ENCODE peak calls at places on chromosomes 12 and 14, in four cellular contexts. H is A549, V is GM12878, S is H1. R is an unnamed sample.

GRCh38 chr14:47389520-47389919 is 285.9 kb downstream of the MDGA2 start:
- DNase-seq in H (no peak), V (no peak), S (peak), R (no peak)

GRCh38 chr14:58296731-58297130 is 1.6 kb upstream of the ARID4A start:
- DNase-seq in H (no peak), V (no peak), S (no peak), R (no peak)

GRCh38 chr12:58465418-58465817 is 454.9 kb downstream of the LRIG3 start:
- DNase-seq in H (no peak), V (no peak), S (no peak), R (no peak)

GRCh38 chr14:99573000-99573330 is 31.0 kb downstream of the CCDC85C start:
- DNase-seq in H (no peak), V (no peak), S (no peak), R (no peak)

GRCh38 chr14:94992046-94992445 is 165.3 kb downstream of the DICER1 start:
- DNase-seq in H (no peak), V (no peak), S (no peak), R (no peak)

GRCh38 chr12:53750812-53751335 is 905 bp downstream of the CISTR start:
- DNase-seq in H (no peak), V (no peak), S (no peak), R (peak)

GRCh38 chr12:18135509-18135908 is 45.5 kb upstream of the RERGL start:
- DNase-seq in H (no peak), V (no peak), S (no peak), R (no peak)

GRCh38 chr12:57152408-57153038 is 5.1 kb upstream of the LRP1-AS start:
- DNase-seq in H (no peak), V (no peak), S (no peak), R (no peak)

GRCh38 chr12:7090222-7090998 is 1.8 kb downstream of the C1R start:
- DNase-seq in H (no peak), V (no peak), S (no peak), R (no peak)

GRCh38 chr12:58540480-58541299 is 379.6 kb downstream of the LRIG3 start:
- DNase-seq in H (peak), V (peak), S (peak), R (peak)

GRCh38 chr12:57127101-57127709 is 1.1 kb upstream of the LRP1 start:
- DNase-seq in H (peak), V (no peak), S (no peak), R (peak)

DNA sequence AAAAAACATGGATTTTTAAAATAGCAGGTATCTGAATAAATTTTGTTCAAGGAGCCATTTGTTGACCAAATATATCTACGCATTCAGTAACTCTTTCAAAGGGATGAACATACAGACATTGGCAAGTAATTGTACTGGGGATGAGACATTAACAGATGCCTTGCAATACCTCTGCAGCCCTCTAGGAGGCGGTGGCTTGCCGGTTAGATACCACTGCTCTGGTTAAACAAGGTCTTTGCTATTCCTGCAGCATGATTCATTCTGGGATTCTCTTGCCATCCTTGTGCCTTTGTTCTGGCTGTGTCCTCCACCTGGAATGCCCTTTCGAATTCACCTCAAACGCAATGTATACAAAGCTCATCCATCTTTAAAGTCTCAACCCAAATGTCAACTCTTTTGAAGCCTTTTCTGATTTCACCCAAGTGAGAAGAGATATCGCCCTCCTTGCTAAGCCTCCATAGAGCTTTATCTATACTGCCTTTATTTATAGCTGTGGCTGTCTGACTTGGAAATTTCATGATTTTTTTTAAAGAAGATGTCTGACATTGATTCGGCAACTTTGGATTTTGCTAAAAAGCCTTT is 131.0 kb upstream of the SRRM4 start:
- DNase-seq in H (peak), V (no peak), S (peak), R (peak)
- TF ChIP-seq CHD2 in H (no peak), V (no peak), S (no peak), R (no peak)

GRCh38 chr12:110224379-110225304 is 56.4 kb upstream of the ATP2A2 start:
- DNase-seq in H (peak), V (no peak), S (no peak), R (peak)
- TF ChIP-seq CTCF in H (peak), V (peak), S (no peak), R (peak)

DNA sequence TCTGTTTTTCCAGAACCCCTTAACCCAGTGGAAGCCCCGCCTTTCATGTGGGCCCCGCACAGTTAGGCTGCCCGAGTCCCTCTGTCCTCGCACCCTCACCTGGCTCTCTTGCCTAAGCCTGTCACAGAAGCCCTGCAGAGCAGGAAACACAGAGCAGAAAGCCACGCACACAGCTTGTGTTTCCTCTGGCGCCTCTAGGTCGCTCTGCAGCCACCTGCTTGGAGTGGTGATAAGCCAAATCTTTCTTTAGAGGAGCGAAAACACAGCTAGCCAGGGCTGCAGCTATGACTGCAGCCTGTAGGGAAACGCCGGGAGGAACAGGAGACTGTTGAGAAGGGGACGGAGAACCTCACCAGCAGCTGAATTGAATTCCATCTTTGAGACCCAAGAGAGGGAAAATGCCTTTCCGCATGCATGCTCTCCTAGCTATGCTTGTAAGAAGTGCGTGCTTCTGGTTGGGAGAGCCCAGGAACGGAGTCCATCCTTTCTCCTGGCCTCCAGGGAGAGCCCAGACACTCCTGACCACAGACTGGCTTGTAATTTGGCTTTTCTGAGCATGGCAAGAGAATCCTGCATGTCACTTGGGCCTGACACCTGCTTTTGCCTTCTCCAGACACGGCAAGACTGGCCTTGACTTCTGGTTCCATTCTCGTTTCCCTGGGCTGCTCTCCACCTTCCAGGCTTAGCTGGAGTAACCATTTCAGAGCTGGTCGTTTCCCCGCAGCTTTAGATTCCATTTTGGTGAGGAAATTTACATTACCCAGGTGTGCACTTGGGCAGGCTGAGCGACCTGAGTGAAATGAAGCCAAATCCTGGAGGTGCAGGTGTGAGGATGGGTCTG is 301.6 kb downstream of the CACNA1C start:
- DNase-seq in H (no peak), V (no peak), S (no peak), R (no peak)
- TF ChIP-seq CHD2 in H (no peak), V (no peak), S (no peak), R (no peak)

GRCh38 chr12:40168868-40169267 is 55.9 kb upstream of the LRRK2 start:
- DNase-seq in H (no peak), V (peak), S (no peak), R (no peak)
- TF ChIP-seq CTCF in H (no peak), V (no peak), S (no peak), R (no peak)

DNA sequence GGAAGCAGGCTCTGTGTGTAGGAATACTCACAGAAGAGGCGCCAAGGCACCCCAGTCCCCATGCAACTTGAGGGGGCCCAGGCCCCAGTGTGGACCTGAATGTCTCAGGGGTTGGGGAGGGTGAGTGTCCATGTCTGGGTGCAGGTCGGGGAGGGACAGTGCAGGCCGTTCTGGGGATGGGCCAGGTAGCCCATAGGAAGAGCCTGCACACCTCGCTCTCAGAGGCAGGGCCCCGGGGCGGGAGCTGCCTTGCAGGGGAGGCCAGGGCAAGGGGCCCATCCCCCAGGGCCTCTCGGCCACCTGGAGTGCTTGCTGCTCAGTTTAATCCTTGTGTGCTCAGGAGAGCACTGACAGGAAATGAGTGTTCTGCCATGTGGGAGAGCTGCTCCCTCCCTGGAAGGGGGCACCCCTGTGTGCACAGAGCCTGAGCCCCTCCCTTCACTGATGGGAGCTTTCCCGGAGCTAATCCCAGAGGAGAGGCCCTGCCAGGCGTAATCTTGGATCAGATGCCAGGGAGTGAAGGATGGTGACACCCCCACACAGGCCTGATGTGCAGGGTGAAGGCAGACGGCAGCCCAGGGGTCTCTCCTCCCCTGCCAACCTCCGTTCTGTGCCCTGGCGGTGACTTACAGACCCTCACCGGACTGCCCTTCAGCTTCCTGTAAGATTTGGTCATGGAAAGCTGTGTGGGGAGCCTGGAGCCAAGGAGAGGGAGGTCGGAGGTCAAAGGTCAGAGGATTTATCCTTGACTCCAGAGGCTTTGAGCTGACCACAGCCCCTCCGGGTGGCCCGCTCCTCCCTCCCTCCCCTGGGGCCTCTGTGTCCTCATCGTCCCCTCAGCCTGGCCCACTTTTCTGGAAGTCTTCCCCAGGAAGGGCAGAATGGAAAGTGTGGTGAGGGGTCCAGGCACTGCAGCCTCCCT is 24.4 kb upstream of the FBRSL1 start:
- DNase-seq in H (no peak), V (no peak), S (no peak), R (no peak)
- TF ChIP-seq CHD2 in H (no peak), V (no peak), S (no peak), R (no peak)

DNA sequence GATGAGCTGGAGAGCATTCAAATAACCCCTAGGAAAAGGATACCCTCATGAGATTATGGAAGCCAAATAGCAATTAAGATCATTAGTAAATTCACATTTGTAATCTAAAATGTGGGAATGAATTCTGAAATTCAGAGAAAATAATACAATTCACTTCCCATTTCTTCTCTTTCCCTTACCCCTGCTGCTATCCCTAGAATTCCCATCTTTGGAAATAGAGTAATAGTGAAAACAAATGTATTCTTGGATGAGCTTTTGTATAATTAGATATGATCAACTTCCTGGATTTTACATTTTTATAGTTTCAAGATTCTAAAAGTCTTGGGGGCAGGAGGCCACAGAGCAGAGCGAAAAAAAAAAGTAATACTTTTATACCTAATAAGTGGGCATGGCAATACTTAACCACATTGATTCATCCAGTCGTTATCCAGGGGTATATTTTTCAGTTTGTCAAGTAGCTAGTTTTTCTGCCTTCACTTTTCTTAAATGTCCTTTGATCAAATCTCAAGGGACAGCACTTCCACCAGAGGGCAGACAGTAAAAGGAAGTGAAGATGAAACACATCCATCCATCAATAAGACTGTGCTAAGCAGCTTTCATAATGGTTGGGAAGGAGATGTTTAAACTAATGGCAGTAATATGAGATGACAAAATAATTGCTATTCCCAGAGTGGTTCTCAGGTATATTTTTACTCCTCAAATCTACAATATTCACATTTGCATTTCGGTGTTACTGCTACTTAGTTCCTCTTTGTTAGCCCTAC is 401.3 kb downstream of the DIO2 start:
- DNase-seq in H (peak), V (no peak), S (no peak), R (no peak)
- TF ChIP-seq CTCF in H (peak), V (no peak), S (peak), R (peak)

DNA sequence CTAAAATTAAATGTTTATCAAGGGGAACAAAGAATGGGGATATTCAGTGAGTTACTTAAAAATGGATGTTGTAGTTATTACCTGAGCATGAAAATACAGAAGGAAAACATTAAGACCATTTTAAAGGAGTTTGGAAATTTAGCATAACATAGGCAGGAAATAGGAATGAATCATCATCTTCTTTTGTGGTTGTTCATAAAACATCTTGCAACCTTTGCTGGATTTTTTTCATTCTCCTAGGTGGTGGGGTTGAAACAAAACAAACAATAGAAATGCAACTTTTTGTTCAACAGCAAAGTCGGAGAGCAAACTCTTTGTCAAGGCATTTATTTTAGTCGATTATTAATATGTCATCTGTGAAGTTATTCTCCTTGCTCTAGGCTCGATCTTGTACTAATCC is 275.1 kb downstream of the IPO8 start:
- DNase-seq in H (no peak), V (no peak), S (no peak), R (no peak)
- TF ChIP-seq CHD2 in H (no peak), V (no peak), S (no peak), R (no peak)

DNA sequence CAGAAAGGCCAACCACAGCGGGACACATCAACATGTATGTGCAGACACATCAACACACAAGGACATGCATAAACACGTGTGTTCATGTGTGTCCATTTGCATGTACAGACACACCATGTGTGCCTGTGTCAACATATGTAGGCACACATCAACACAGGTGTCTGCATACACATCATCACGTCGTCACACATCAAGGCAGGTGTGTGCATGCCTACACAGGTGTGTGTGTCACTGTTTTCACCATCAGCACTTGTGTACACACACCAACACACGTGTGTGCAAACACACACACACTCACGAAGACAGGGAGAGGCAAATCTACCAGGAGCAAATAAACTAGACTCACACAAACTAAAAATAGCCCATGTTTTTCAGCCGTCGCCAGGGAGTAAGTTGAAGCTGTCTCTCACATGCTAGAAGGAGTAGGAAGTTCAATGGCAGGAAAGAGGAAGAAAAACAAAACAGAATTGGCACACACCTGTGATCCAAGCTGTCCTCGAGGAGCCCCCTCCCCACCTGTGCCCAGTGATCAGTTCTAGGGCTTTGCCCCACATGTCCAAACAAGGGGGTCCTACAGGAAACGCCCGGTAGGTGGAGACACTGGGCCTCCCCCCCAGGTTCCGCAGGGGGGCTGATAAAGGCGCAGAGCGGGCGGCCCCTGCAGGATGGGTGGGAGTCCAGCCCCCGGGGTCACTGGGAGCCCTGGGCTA is 7.4 kb downstream of the SCARB1 start:
- DNase-seq in H (no peak), V (no peak), S (no peak), R (no peak)
- TF ChIP-seq CTCF in H (no peak), V (peak), S (peak), R (no peak)

R was measured in SK-N-SH.